ENCODE peak calls at places on chromosomes 3 and 15, in four cellular contexts. K is HL-60, J is K562, U is GM12878. S is an unnamed sample.

GRCh38 chr3:40290396-40290795 is 19.1 kb upstream of the EIF1B start:
- DNase-seq in K (no peak), J (no peak), U (no peak), S (no peak)

GRCh38 chr3:16399473-16399872 is 114.0 kb downstream of the RFTN1 start:
- DNase-seq in K (no peak), J (no peak), U (no peak), S (no peak)

GRCh38 chr3:14923476-14923875 is 23.9 kb upstream of the NR2C2 start:
- DNase-seq in K (no peak), J (no peak), U (no peak), S (no peak)

GRCh38 chr15:60966746-60967145 is 262.4 kb downstream of the RORA start:
- DNase-seq in K (no peak), J (no peak), U (no peak), S (no peak)

GRCh38 chr3:2861920-2862319 is 248.3 kb downstream of the IL5RA start:
- DNase-seq in K (no peak), J (no peak), U (no peak), S (no peak)

GRCh38 chr15:93221754-93222153 is 132.7 kb upstream of the RGMA start:
- DNase-seq in K (no peak), J (no peak), U (no peak), S (no peak)

GRCh38 chr15:78838480-78838879 is 27.2 kb upstream of the ADAMTS7 start:
- DNase-seq in K (no peak), J (no peak), U (no peak), S (no peak)

GRCh38 chr15:68586274-68586961 is 7.6 kb downstream of the CORO2B start:
- DNase-seq in K (no peak), J (no peak), U (no peak), S (no peak)

GRCh38 chr15:84634228-84634837 is 19.8 kb downstream of the WDR73 start:
- DNase-seq in K (no peak), J (no peak), U (no peak), S (no peak)

GRCh38 chr3:138328341-138328740 is 1.3 kb downstream of the NME9 start:
- DNase-seq in K (no peak), J (peak; percentile 13), U (no peak), S (no peak)

GRCh38 chr3:62965311-62965710 is 90.1 kb upstream of the CADPS start:
- DNase-seq in K (no peak), J (no peak), U (no peak), S (no peak)

GRCh38 chr3:122263058-122263457 is 62.0 kb upstream of the CSTA start:
- DNase-seq in K (no peak), J (no peak), U (no peak), S (no peak)

GRCh38 chr3:15051531-15051930 is 13.6 kb downstream of the MRPS25 start:
- DNase-seq in K (no peak), J (peak; percentile 79), U (no peak), S (peak; percentile 41)

GRCh38 chr3:183254816-183255730 is 2.0 kb downstream of the B3GNT5 start:
- DNase-seq in K (no peak), J (peak; percentile 66), U (no peak), S (no peak)

DNA sequence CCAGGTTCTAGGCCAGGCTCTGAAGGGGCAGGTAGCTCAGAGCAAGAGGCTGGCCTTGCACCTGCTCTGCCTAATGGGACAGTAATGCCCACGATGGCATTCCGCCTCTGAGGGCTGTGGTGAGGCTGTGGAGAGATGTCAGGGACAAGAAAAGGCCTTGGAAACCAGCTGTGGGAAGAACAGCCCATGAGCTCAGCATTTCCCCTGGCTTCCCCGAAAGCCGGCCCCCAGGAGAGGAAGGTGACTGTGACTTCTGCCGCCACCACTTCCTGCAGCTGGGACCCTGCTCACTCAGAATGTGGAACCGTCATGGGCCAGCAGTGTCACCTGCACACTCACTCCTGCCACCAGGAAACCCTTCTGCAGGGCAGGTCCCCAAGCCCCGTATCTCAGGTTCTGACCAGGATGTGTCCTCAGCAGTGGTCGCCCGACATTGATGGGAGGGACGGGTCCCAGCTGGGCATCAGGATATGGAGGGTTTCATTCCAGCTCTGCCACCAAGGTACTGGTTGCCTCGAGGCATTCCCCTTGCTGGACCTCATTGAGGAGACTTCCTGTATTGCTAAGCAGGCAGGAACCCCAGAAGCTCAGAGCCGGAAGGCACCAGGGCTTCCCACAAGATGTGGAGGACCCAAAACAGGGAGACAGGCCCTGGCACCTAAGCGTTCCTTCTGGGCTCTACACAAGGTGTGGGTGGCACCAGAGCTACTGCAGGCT is 30.7 kb downstream of the SEMA7A start:
- DNase-seq in K (peak; percentile 74), J (no peak), U (peak; percentile 82), S (no peak)
- TF ChIP-seq SPI1 in K (peak; percentile 28), J (no peak), U (peak; percentile 65), S (peak; percentile 63)

GRCh38 chr15:42729409-42729808 is 7.5 kb downstream of the CDAN1 start:
- DNase-seq in K (no peak), J (no peak), U (no peak), S (no peak)
- TF ChIP-seq SPI1 in K (peak; percentile 43), J (no peak), U (no peak), S (no peak)

GRCh38 chr3:157290761-157291160 is 130.8 kb upstream of the CCNL1 start:
- DNase-seq in K (no peak), J (no peak), U (no peak), S (no peak)
- TF ChIP-seq SPI1 in K (no peak), J (no peak), U (no peak), S (no peak)

GRCh38 chr15:64024172-64025050 is 21.9 kb downstream of the DAPK2 start:
- DNase-seq in K (no peak), J (no peak), U (no peak), S (no peak)
- TF ChIP-seq SPI1 in K (no peak), J (no peak), U (no peak), S (no peak)

DNA sequence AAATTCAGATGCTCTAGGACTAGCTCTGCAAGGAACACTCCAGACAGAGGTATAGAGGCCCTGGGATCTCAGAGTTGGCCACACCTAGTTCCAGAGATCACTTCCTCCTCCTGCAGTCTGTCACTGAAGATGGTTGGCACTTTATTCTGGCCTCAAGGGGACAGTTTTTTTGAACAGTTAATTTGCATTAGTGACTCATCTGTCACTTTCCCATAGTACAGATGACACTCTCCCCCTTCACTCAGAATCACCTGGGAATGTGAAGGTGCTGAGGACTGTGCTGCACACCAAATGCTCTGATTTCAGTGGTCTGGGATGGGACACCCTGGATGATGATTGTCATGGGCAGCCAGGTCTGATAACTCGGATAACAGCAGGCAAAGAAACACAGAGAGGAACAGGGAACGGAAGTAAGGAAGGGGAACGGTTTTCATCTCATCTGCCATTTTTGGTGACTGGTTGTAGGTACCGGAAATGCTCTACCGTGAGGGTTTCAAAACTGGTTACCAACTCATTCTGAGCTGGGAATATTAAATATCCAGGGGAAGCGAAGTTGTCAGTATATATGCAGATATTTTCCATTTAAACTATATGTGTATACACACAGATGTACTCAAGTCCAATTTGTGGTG is 232.5 kb upstream of the ST8SIA2 start:
- DNase-seq in K (no peak), J (no peak), U (peak; percentile 80), S (peak; percentile 44)
- TF ChIP-seq SPI1 in K (no peak), J (no peak), U (peak; percentile 70), S (peak; percentile 79)

S was measured in GM12891.